ENCODE peak calls at places on chromosomes 16 and 17, in nine cellular contexts. D is effector CD4-positive, alpha-beta T cell; X is fibroblast of the aortic adventitia; C is left lung; Q is C1 segment of cervical spinal cord; A is CD8-positive, alpha-beta T cell; G is stimulated activated naive B cell treated with anti-CD40 and anti-IgM and Interleukin-4, amounts not matched to agents 10 μg/mL and 1 μg/mL and 100 μg/mL, for 72 hours; Y is effector memory CD4-positive, alpha-beta T cell; E is mucosa of descending colon. M is an unnamed sample.

GRCh38 chr16:2432801-2433505 is 3.7 kb downstream of the CCNF start:
- DNase-seq in D (no peak), X (no peak), C (no peak), Q (no peak), A (no peak), G (no peak), Y (no peak), E (no peak), M (no peak)

GRCh38 chr16:66524601-66525164 is 25.2 kb downstream of the TK2 start:
- DNase-seq in D (no peak), X (no peak), C (no peak), Q (peak; percentile 38), A (no peak), G (peak; percentile 81), Y (no peak), E (no peak), M (no peak)

GRCh38 chr16:2003827-2004641 is 5.6 kb downstream of the ZNF598 start:
- DNase-seq in D (peak; percentile 82), X (peak; percentile 71), C (peak; percentile 97), Q (no peak), A (peak; percentile 90), G (peak; percentile 80), Y (peak; percentile 76), E (peak; percentile 94), M (no peak)

GRCh38 chr16:4461250-4462085 is 13.0 kb downstream of the NMRAL1 start:
- DNase-seq in D (no peak), X (no peak), C (no peak), Q (no peak), A (no peak), G (no peak), Y (no peak), E (no peak), M (no peak)

GRCh38 chr17:66772148-66772812 is 62.6 kb upstream of the CACNG5 start:
- DNase-seq in D (no peak), X (no peak), C (no peak), Q (no peak), A (no peak), G (no peak), Y (no peak), E (no peak), M (peak; percentile 11)

GRCh38 chr17:42894283-42895184 is 6.1 kb upstream of the G6PC1 start:
- DNase-seq in D (no peak), X (no peak), C (no peak), Q (no peak), A (no peak), G (no peak), Y (no peak), E (no peak), M (no peak)

GRCh38 chr17:27974531-27975145 is 67.8 kb upstream of the NLK start:
- DNase-seq in D (no peak), X (no peak), C (no peak), Q (no peak), A (no peak), G (no peak), Y (no peak), E (no peak), M (peak; percentile 21)

GRCh38 chr16:11232852-11233726 is 22.9 kb downstream of the SOCS1 start:
- DNase-seq in D (peak; percentile 69), X (no peak), C (peak; percentile 91), Q (no peak), A (peak; percentile 86), G (peak; percentile 85), Y (peak; percentile 78), E (peak; percentile 84), M (no peak)

GRCh38 chr16:80027007-80027965 is 426.7 kb upstream of the MAF start:
- DNase-seq in D (peak; percentile 3), X (no peak), C (peak; percentile 77), Q (no peak), A (peak; percentile 54), G (no peak), Y (peak; percentile 12), E (peak; percentile 60), M (no peak)

GRCh38 chr16:67528870-67529638 is 425 bp downstream of the RIPOR1 start:
- DNase-seq in D (no peak), X (no peak), C (peak; percentile 92), Q (no peak), A (no peak), G (no peak), Y (peak; percentile 20), E (peak; percentile 71), M (no peak)

GRCh38 chr17:73052923-73053322 is 39.6 kb downstream of the SLC39A11 start:
- DNase-seq in D (no peak), X (no peak), C (no peak), Q (no peak), A (no peak), G (no peak), Y (no peak), E (no peak), M (no peak)

GRCh38 chr17:53344778-53345177 is 477.9 kb upstream of the KIF2B start:
- DNase-seq in D (no peak), X (no peak), C (no peak), Q (no peak), A (no peak), G (no peak), Y (no peak), E (no peak), M (no peak)

GRCh38 chr17:61495161-61495857 is 43.1 kb downstream of the TBX4 start:
- DNase-seq in D (no peak), X (peak; percentile 54), C (peak; percentile 29), Q (no peak), A (no peak), G (no peak), Y (no peak), E (no peak), M (no peak)

GRCh38 chr17:31880311-31880710 is 21.2 kb downstream of the UTP6 start:
- DNase-seq in D (no peak), X (no peak), C (no peak), Q (no peak), A (no peak), G (no peak), Y (no peak), E (no peak), M (peak; percentile 97)

GRCh38 chr17:82909322-82909904 is 69.6 kb upstream of the ZNF750 start:
- DNase-seq in D (no peak), X (no peak), C (peak; percentile 53), Q (no peak), A (peak; percentile 92), G (no peak), Y (peak; percentile 40), E (peak; percentile 57), M (peak; percentile 79)

GRCh38 chr17:75778861-75779249 is 5.8 kb upstream of the UNK start:
- DNase-seq in D (peak; percentile 66), X (no peak), C (no peak), Q (no peak), A (peak; percentile 70), G (no peak), Y (peak; percentile 70), E (no peak), M (no peak)

GRCh38 chr16:14199199-14199598 is 128.1 kb downstream of the MRTFB start:
- DNase-seq in D (no peak), X (no peak), C (no peak), Q (no peak), A (no peak), G (no peak), Y (no peak), E (no peak), M (no peak)

GRCh38 chr17:561118-561517 is 153.5 kb downstream of the VPS53 start:
- DNase-seq in D (no peak), X (peak; percentile 32), C (no peak), Q (no peak), A (no peak), G (peak; percentile 15), Y (no peak), E (no peak), M (no peak)

GRCh38 chr17:223723-224471 is 42.4 kb upstream of the DOC2B start:
- DNase-seq in D (no peak), X (no peak), C (no peak), Q (no peak), A (no peak), G (no peak), Y (no peak), E (peak; percentile 43), M (no peak)

GRCh38 chr17:79842136-79842655 is 3.0 kb upstream of the CBX4 start:
- DNase-seq in D (no peak), X (no peak), C (no peak), Q (no peak), A (peak; percentile 14), G (no peak), Y (no peak), E (no peak), M (no peak)